ENCODE peak calls at places on chromosomes 11 and 22, in seven cellular contexts. J, M, X, Y, O, D and R are unnamed samples.

GRCh38 chr11:26587073-26587472 is 15.0 kb upstream of the MUC15 start:
- DNase-seq in D (no peak), O (no peak), M (no peak), Y (no peak), X (no peak), J (no peak), R (no peak)

GRCh38 chr22:38641476-38641875 is 14.7 kb downstream of the FAM227A start:
- DNase-seq in O (no peak), M (no peak), X (no peak), Y (no peak), D (no peak), J (no peak), R (no peak)

GRCh38 chr11:34145073-34145472 is 39.6 kb downstream of the NAT10 start:
- DNase-seq in O (no peak), J (no peak), X (no peak), D (no peak), M (no peak), Y (no peak), R (peak; percentile 61)

GRCh38 chr22:43506487-43506886 is 94.7 kb downstream of the MPPED1 start:
- DNase-seq in Y (no peak), D (no peak), M (no peak), O (no peak), X (no peak), J (no peak), R (no peak)

GRCh38 chr11:126115820-126116319 is 53.2 kb upstream of the CDON start:
- DNase-seq in X (peak; percentile 81), J (no peak), M (peak; percentile 7), D (peak; percentile 27), Y (no peak), O (peak; percentile 62), R (no peak)

GRCh38 chr11:119335655-119336543 is 1.6 kb downstream of the RNF26 start:
- DNase-seq in O (no peak), D (no peak), X (no peak), J (no peak), M (no peak), Y (no peak), R (no peak)

GRCh38 chr11:117199061-117199915 is at the start of gene TAGLN:
- DNase-seq in J (peak; percentile 84), D (no peak), X (no peak), M (no peak), O (no peak), Y (peak; percentile 83), R (no peak)

GRCh38 chr11:64810891-64811272 is 531 bp upstream of the MEN1 start:
- DNase-seq in X (no peak), Y (no peak), D (no peak), J (peak; percentile 30), O (no peak), M (no peak), R (no peak)

GRCh38 chr22:48960576-48960975 is 867.1 kb downstream of the BRD1 start:
- DNase-seq in D (no peak), J (no peak), O (no peak), M (no peak), X (no peak), Y (no peak), R (no peak)

GRCh38 chr11:34379081-34379480 is 21.3 kb upstream of the ABTB2 start:
- DNase-seq in X (no peak), D (no peak), M (no peak), J (no peak), Y (no peak), O (no peak), R (no peak)

GRCh38 chr11:49995559-49995958 is 13.2 kb upstream of the OR4C12 start:
- DNase-seq in J (peak; percentile 32), X (no peak), M (peak; percentile 46), D (peak; percentile 19), O (peak; percentile 18), Y (peak; percentile 71), R (no peak)

GRCh38 chr11:126146454-126147192 is 64.8 kb downstream of the RPUSD4 start:
- DNase-seq in J (peak; percentile 56), D (no peak), M (no peak), Y (no peak), X (no peak), O (no peak), R (no peak)

GRCh38 chr22:24357547-24357946 is 69.9 kb upstream of the ADORA2A start:
- DNase-seq in Y (no peak), D (no peak), O (no peak), M (no peak), X (no peak), J (no peak), R (no peak)

GRCh38 chr11:65090628-65091027 is 5.4 kb upstream of the VPS51 start:
- DNase-seq in X (no peak), D (no peak), J (no peak), M (no peak), O (no peak), Y (no peak), R (no peak)

GRCh38 chr11:47714554-47715081 is 551 bp downstream of the AGBL2 start:
- DNase-seq in Y (no peak), O (no peak), D (no peak), X (no peak), M (no peak), J (no peak), R (no peak)

GRCh38 chr11:14373941-14374646 is 15.1 kb upstream of the RRAS2 start:
- DNase-seq in Y (peak; percentile 20), J (no peak), M (no peak), X (no peak), D (no peak), O (no peak), R (no peak)

GRCh38 chr11:65973439-65974110 is 12.0 kb downstream of the SART1 start:
- DNase-seq in J (no peak), M (no peak), O (no peak), X (no peak), D (no peak), Y (no peak), R (no peak)

GRCh38 chr11:5624489-5625278 is at the start of gene TRIM34:
- DNase-seq in J (peak; percentile 25), D (peak; percentile 81), Y (peak; percentile 53), O (no peak), X (peak; percentile 95), M (no peak), R (peak; percentile 90)

GRCh38 chr22:24450600-24450999 is 23.2 kb downstream of the ADORA2A start:
- DNase-seq in M (no peak), X (no peak), O (peak; percentile 82), D (no peak), J (no peak), Y (no peak), R (no peak)

GRCh38 chr11:60957188-60957587 is 5.2 kb upstream of the SLC15A3 start:
- DNase-seq in O (no peak), Y (no peak), M (no peak), J (no peak), X (no peak), D (no peak), R (no peak)

GRCh38 chr11:19577391-19577831 is 135.2 kb upstream of the NAV2 start:
- DNase-seq in X (no peak), J (no peak), D (no peak), M (no peak), Y (no peak), O (no peak), R (no peak)

GRCh38 chr11:95888439-95888838 is 35.5 kb downstream of the MTMR2 start:
- DNase-seq in X (no peak), J (no peak), D (no peak), M (no peak), O (no peak), Y (no peak), R (no peak)

GRCh38 chr11:94879006-94879405 is 94.3 kb downstream of the CWC15 start:
- DNase-seq in Y (no peak), O (peak; percentile 0), X (no peak), D (no peak), M (no peak), J (no peak), R (no peak)

GRCh38 chr11:61495801-61496601 is 12.5 kb upstream of the LRRC10B start:
- DNase-seq in X (no peak), Y (no peak), J (no peak), D (no peak), O (peak; percentile 65), M (no peak), R (no peak)

GRCh38 chr11:6258571-6258998 is 1.1 kb upstream of the CCKBR start:
- DNase-seq in X (no peak), M (no peak), D (no peak), J (peak; percentile 36), O (no peak), Y (no peak), R (no peak)

GRCh38 chr22:38071421-38072321 is 12.3 kb downstream of the SLC16A8 start:
- DNase-seq in M (no peak), J (no peak), Y (no peak), O (peak; percentile 1), D (no peak), X (no peak), R (no peak)

GRCh38 chr11:118607401-118608267 is at the start of gene PHLDB1:
- DNase-seq in Y (peak; percentile 77), J (peak; percentile 57), M (no peak), D (peak; percentile 79), X (peak; percentile 48), O (peak; percentile 86), R (no peak)

GRCh38 chr22:32206774-32207758 is 2.2 kb upstream of the RFPL2 start:
- DNase-seq in O (peak; percentile 32), X (peak; percentile 6), Y (peak; percentile 61), J (peak; percentile 61), M (peak; percentile 56), D (no peak), R (no peak)

GRCh38 chr11:65100674-65101350 is 4.8 kb downstream of the VPS51 start:
- DNase-seq in O (no peak), D (no peak), M (no peak), J (no peak), X (no peak), Y (no peak), R (no peak)

GRCh38 chr22:41242396-41243117 is 1.8 kb upstream of the CHADL start:
- DNase-seq in J (no peak), X (no peak), D (no peak), O (no peak), M (no peak), Y (no peak), R (no peak)

GRCh38 chr22:50705851-50706351 is 32.1 kb upstream of the ACR start:
- DNase-seq in M (no peak), Y (no peak), J (no peak), X (no peak), O (no peak), D (no peak), R (no peak)
- TF ChIP-seq MAX in M (no peak), Y (no peak), J (no peak), X (no peak), O (no peak), D (no peak), R (no peak)

GRCh38 chr11:57675176-57675941 is 7.4 kb downstream of the ZDHHC5 start:
- DNase-seq in D (no peak), O (no peak), X (no peak), J (no peak), M (no peak), Y (no peak), R (no peak)
- TF ChIP-seq MAX in D (no peak), O (no peak), X (no peak), J (no peak), M (no peak), Y (no peak), R (no peak)

GRCh38 chr11:70067591-70068341 is 10.4 kb upstream of the ANO1 start:
- DNase-seq in M (peak; percentile 48), J (no peak), O (peak; percentile 30), D (no peak), Y (peak; percentile 50), X (no peak), R (no peak)
- TF ChIP-seq MAX in M (no peak), J (no peak), O (no peak), D (no peak), Y (no peak), X (no peak), R (no peak)

GRCh38 chr11:100735949-100736675 is 49.0 kb downstream of the ARHGAP42 start:
- DNase-seq in O (no peak), M (no peak), D (no peak), Y (no peak), X (peak; percentile 43), J (no peak), R (no peak)
- TF ChIP-seq MAX in O (no peak), M (no peak), D (no peak), Y (no peak), X (no peak), J (no peak), R (no peak)